ENCODE peak calls at places on chromosomes 12 and 14, in eight cellular contexts. B, R, D, E, P, G, H and O are unnamed samples. For H3K27me3, H3K4me1 and H3K36me3, the result is how much of the 10 kb centered on the place peaks cover.

GRCh38 chr14:57293851-57294837 is 25.4 kb downstream of the AP5M1 start:
- DNase-seq in B (no peak), R (no peak), D (no peak), E (peak), P (no peak), G (no peak), H (no peak), O (no peak)

GRCh38 chr12:575948-576612 is 87.2 kb downstream of the NINJ2 start:
- DNase-seq in B (peak), R (peak), D (peak), E (peak), P (peak), G (peak), H (peak), O (peak)

GRCh38 chr14:76497550-76498484 is 121.9 kb downstream of the ESRRB start:
- DNase-seq in B (peak), R (no peak), D (no peak), E (no peak), P (no peak), G (no peak), H (no peak), O (peak)

GRCh38 chr12:52613363-52614030 is 4.9 kb downstream of the KRT73 start:
- DNase-seq in B (no peak), R (no peak), D (no peak), E (no peak), P (no peak), G (no peak), H (no peak), O (no peak)

GRCh38 chr12:13223941-13224340 is 27.4 kb downstream of the EMP1 start:
- DNase-seq in B (no peak), R (no peak), D (no peak), E (no peak), P (no peak), G (no peak), H (no peak), O (no peak)

GRCh38 chr12:3398196-3398789 is 92.7 kb upstream of the PRMT8 start:
- DNase-seq in B (no peak), R (no peak), D (no peak), E (no peak), P (no peak), G (no peak), H (no peak), O (no peak)

GRCh38 chr14:45057881-45058364 is 26.0 kb upstream of the PRPF39 start:
- DNase-seq in B (no peak), R (peak), D (no peak), E (peak), P (no peak), G (no peak), H (no peak), O (no peak)

GRCh38 chr12:1130164-1130563 is 139.1 kb downstream of the ERC1 start:
- DNase-seq in B (no peak), R (peak), D (peak), E (no peak), P (no peak), G (peak), H (no peak), O (no peak)

GRCh38 chr12:122825773-122826724 is 9.2 kb upstream of the HIP1R start:
- DNase-seq in B (no peak), R (no peak), D (peak), E (peak), P (no peak), G (no peak), H (no peak), O (no peak)

GRCh38 chr14:34049769-34050168 is 98.9 kb upstream of the EGLN3 start:
- DNase-seq in B (no peak), R (no peak), D (no peak), E (no peak), P (no peak), G (no peak), H (no peak), O (no peak)

GRCh38 chr12:1791104-1791927 is 29.0 kb upstream of the LRTM2 start:
- DNase-seq in B (no peak), R (peak), D (peak), E (peak), P (no peak), G (peak), H (peak), O (peak)

GRCh38 chr14:56341766-56342418 is 223.7 kb downstream of the PELI2 start:
- DNase-seq in B (no peak), R (no peak), D (no peak), E (peak), P (no peak), G (no peak), H (no peak), O (no peak)

GRCh38 chr12:94622475-94622874 is 27.9 kb downstream of the TMCC3 start:
- DNase-seq in B (no peak), R (no peak), D (no peak), E (no peak), P (no peak), G (no peak), H (no peak), O (no peak)

GRCh38 chr12:105485321-105485910 is 154.9 kb downstream of the C12orf75 start:
- DNase-seq in B (no peak), R (no peak), D (peak), E (peak), P (peak), G (no peak), H (no peak), O (no peak)

GRCh38 chr12:39145175-39145999 is 240.0 kb upstream of the CPNE8 start:
- DNase-seq in B (no peak), R (no peak), D (peak), E (no peak), P (peak), G (no peak), H (no peak), O (no peak)

GRCh38 chr12:63978519-63978918 is 134.0 kb downstream of the SRGAP1 start:
- DNase-seq in B (no peak), R (peak), D (no peak), E (peak), P (no peak), G (peak), H (no peak), O (no peak)

GRCh38 chr12:31234053-31234835 is 91.7 kb downstream of the SINHCAF start:
- DNase-seq in B (no peak), R (no peak), D (no peak), E (no peak), P (no peak), G (no peak), H (no peak), O (no peak)

GRCh38 chr12:128073937-128074336 is 193.0 kb upstream of the TMEM132C start:
- DNase-seq in B (no peak), R (no peak), D (no peak), E (no peak), P (no peak), G (no peak), H (no peak), O (no peak)

GRCh38 chr12:107568718-107569117 is 116.9 kb upstream of the PWP1 start:
- DNase-seq in B (no peak), R (no peak), D (no peak), E (no peak), P (no peak), G (no peak), H (no peak), O (no peak)

GRCh38 chr12:124665516-124665915 is 98.1 kb upstream of the NCOR2 start:
- DNase-seq in B (no peak), R (no peak), D (no peak), E (no peak), P (no peak), G (no peak), H (no peak), O (no peak)

GRCh38 chr14:93972618-93973205 is 3.7 kb downstream of the ASB2 start:
- DNase-seq in B (no peak), R (no peak), D (no peak), E (no peak), P (no peak), G (no peak), H (no peak), O (no peak)

GRCh38 chr12:6057693-6058092 is 66.8 kb downstream of the VWF start:
- DNase-seq in B (no peak), R (no peak), D (no peak), E (no peak), P (no peak), G (no peak), H (no peak), O (no peak)

GRCh38 chr12:6367065-6367968 is 8.0 kb downstream of the SCNN1A start:
- DNase-seq in B (no peak), R (peak), D (no peak), E (peak), P (no peak), G (no peak), H (no peak), O (peak)

GRCh38 chr14:21647380-21647779 is 6.3 kb upstream of the OR4E2 start:
- DNase-seq in B (no peak), R (no peak), D (no peak), E (no peak), P (no peak), G (no peak), H (no peak), O (no peak)

GRCh38 chr12:27828196-27828595 is 48.2 kb upstream of the MANSC4 start:
- DNase-seq in B (no peak), R (no peak), D (no peak), E (no peak), P (no peak), G (no peak), H (no peak), O (no peak)

GRCh38 chr14:79161576-79161975 is 991.4 kb downstream of the NRXN3 start:
- DNase-seq in B (no peak), R (no peak), D (no peak), E (peak), P (no peak), G (no peak), H (no peak), O (no peak)

GRCh38 chr12:104294845-104295674 is 8.5 kb upstream of the EID3 start:
- DNase-seq in B (no peak), R (no peak), D (no peak), E (no peak), P (no peak), G (no peak), H (no peak), O (no peak)

GRCh38 chr12:3493225-3494049 is 2.4 kb downstream of the PRMT8 start:
- DNase-seq in B (no peak), R (no peak), D (no peak), E (no peak), P (peak), G (no peak), H (no peak), O (no peak)

DNA sequence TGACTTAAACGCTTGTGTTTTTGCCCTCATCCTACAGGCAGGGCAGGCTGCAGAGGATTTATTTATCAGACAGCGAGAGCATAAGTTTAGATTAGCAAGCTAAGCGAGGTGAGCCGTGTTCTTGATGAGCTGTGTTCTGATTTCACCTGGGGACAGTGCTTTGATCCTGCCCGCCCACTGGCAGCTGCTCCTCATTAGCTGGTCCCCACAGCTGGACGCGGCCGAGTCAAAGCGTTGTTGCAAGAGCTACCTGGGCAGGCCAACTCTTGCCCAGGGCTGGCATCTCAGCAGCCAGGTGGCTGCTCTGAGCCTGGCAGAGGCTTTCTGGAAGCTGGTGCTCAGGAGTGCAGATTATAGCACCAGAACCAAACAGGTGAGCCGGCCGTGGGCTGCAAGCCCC is 46.8 kb upstream of the BEGAIN start:
- DNase-seq in B (no peak), R (no peak), D (no peak), E (no peak), P (no peak), G (no peak), H (no peak), O (no peak)
- H3K27me3 ChIP-seq in B (under half), R (half or more), D (under half), E (under half), P (under half), G (under half), H (under half), O (under half)

GRCh38 chr14:105481886-105482454 is 4.7 kb upstream of the CRIP1 start:
- DNase-seq in B (peak), R (peak), D (peak), E (peak), P (peak), G (peak), H (peak), O (peak)
- H3K4me1 ChIP-seq in B (under half), R (half or more), D (half or more), E (under half), P (under half), G (under half), H (half or more), O (half or more)

GRCh38 chr14:91482278-91483023 is 27.7 kb downstream of the PPP4R3A start:
- DNase-seq in B (no peak), R (no peak), D (peak), E (peak), P (no peak), G (no peak), H (no peak), O (no peak)
- H3K36me3 ChIP-seq in B (half or more), R (half or more), D (under half), E (under half), P (half or more), G (under half), H (half or more), O (half or more)

GRCh38 chr12:69708649-69709048 is 9.5 kb upstream of the BEST3 start:
- DNase-seq in B (no peak), R (no peak), D (no peak), E (no peak), P (no peak), G (no peak), H (no peak), O (no peak)

GRCh38 chr12:69714542-69714941 is 15.4 kb upstream of the BEST3 start:
- DNase-seq in B (no peak), R (no peak), D (no peak), E (no peak), P (no peak), G (no peak), H (no peak), O (no peak)

DNA sequence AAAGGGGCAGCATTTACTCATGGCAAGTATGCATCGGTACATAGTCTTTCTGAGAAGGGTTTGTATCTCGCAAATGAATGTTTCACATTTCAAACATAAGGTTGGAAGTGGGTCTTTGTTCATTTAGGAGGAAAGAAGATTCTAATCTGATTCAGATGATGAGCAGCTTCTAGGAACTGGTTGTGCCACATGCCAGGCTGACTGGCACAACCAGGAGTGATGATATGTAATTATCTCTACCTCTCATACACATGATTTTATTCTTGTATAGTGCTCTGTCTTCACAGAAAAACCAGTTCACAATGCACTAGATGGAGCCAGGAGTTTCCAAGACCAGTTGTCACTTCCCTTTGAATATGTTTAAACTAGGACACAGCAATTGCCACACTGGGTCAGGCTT is 13.7 kb upstream of the BEST3 start:
- DNase-seq in B (no peak), R (no peak), D (no peak), E (no peak), P (no peak), G (no peak), H (no peak), O (no peak)
- H3K27me3 ChIP-seq in B (under half), R (under half), D (under half), E (under half), P (under half), G (under half), H (under half), O (under half)